ENCODE peak calls at places on chromosomes 11 and 22, in four cellular contexts. One of them, this sample, is unnamed.

GRCh38 chr11:2886191-2886894 is 768 bp upstream of the CDKN1C start:
- DNase-seq in GM12878: no peak
- DNase-seq in HepG2: no peak
- DNase-seq in K562: no peak
- DNase-seq in this sample: no peak

GRCh38 chr22:37492428-37493344 is 6.5 kb upstream of the MFNG start:
- DNase-seq in HepG2: no peak
- DNase-seq in GM12878: no peak
- DNase-seq in K562: peak
- DNase-seq in this sample: peak

GRCh38 chr11:62592216-62592815 is 993 bp upstream of the TUT1 start:
- DNase-seq in HepG2: no peak
- DNase-seq in K562: no peak
- DNase-seq in GM12878: no peak
- DNase-seq in this sample: no peak

GRCh38 chr22:23888615-23889401 is 5.4 kb upstream of the MIF start:
- DNase-seq in HepG2: peak
- DNase-seq in K562: peak
- DNase-seq in GM12878: no peak
- DNase-seq in this sample: peak

GRCh38 chr11:47186076-47186936 is at the start of gene PACSIN3:
- DNase-seq in GM12878: no peak
- DNase-seq in K562: peak
- DNase-seq in HepG2: peak
- DNase-seq in this sample: peak

GRCh38 chr22:38835888-38836301 is 7.9 kb downstream of the NPTXR start:
- DNase-seq in GM12878: no peak
- DNase-seq in HepG2: no peak
- DNase-seq in K562: no peak
- DNase-seq in this sample: no peak

GRCh38 chr11:45599161-45599943 is 66.1 kb downstream of the CHST1 start:
- DNase-seq in HepG2: no peak
- DNase-seq in K562: no peak
- DNase-seq in GM12878: no peak
- DNase-seq in this sample: no peak

GRCh38 chr11:71917646-71918045 is 10.7 kb downstream of the XNDC1N start:
- DNase-seq in K562: no peak
- DNase-seq in HepG2: no peak
- DNase-seq in GM12878: no peak
- DNase-seq in this sample: no peak

GRCh38 chr22:49394116-49394785 is 433.4 kb downstream of the BRD1 start:
- DNase-seq in K562: no peak
- DNase-seq in HepG2: no peak
- DNase-seq in GM12878: no peak
- DNase-seq in this sample: no peak

GRCh38 chr11:122007611-122008071 is 108.4 kb downstream of the BLID start:
- DNase-seq in K562: no peak
- DNase-seq in HepG2: no peak
- DNase-seq in GM12878: no peak
- DNase-seq in this sample: no peak

GRCh38 chr22:20438066-20438677 is 547 bp upstream of the SCARF2 start:
- DNase-seq in GM12878: no peak
- DNase-seq in HepG2: no peak
- DNase-seq in K562: no peak
- DNase-seq in this sample: no peak

GRCh38 chr11:74620537-74620936 is 28.2 kb downstream of the POLD3 start:
- DNase-seq in HepG2: no peak
- DNase-seq in K562: no peak
- DNase-seq in GM12878: no peak
- DNase-seq in this sample: no peak

GRCh38 chr22:27602390-27602789 is 199.2 kb downstream of the MN1 start:
- DNase-seq in GM12878: no peak
- DNase-seq in HepG2: no peak
- DNase-seq in K562: peak
- DNase-seq in this sample: peak

GRCh38 chr11:82012276-82012675 is 721.4 kb downstream of the FAM181B start:
- DNase-seq in K562: no peak
- DNase-seq in GM12878: no peak
- DNase-seq in HepG2: no peak
- DNase-seq in this sample: no peak

GRCh38 chr11:126318642-126319373 is 14.9 kb downstream of the DCPS start:
- DNase-seq in K562: no peak
- DNase-seq in GM12878: peak
- DNase-seq in HepG2: no peak
- DNase-seq in this sample: no peak

GRCh38 chr22:46401370-46401769 is 65.9 kb downstream of the TRMU start:
- DNase-seq in K562: no peak
- DNase-seq in GM12878: no peak
- DNase-seq in HepG2: no peak
- DNase-seq in this sample: no peak

GRCh38 chr11:1397146-1397861 is 7.6 kb downstream of the BRSK2 start:
- DNase-seq in GM12878: no peak
- DNase-seq in K562: no peak
- DNase-seq in HepG2: no peak
- DNase-seq in this sample: no peak

GRCh38 chr22:41308054-41308453 is 6.7 kb downstream of the ZC3H7B start:
- DNase-seq in GM12878: no peak
- DNase-seq in K562: no peak
- DNase-seq in HepG2: no peak
- DNase-seq in this sample: no peak

GRCh38 chr11:73322111-73322985 is 14.3 kb downstream of the ARHGEF17 start:
- DNase-seq in GM12878: no peak
- DNase-seq in HepG2: no peak
- DNase-seq in K562: no peak
- DNase-seq in this sample: no peak

GRCh38 chr11:46410021-46410420 is 18.4 kb upstream of the CHRM4 start:
- DNase-seq in HepG2: no peak
- DNase-seq in K562: no peak
- DNase-seq in GM12878: no peak
- DNase-seq in this sample: peak

GRCh38 chr22:20974336-20974955 is 7.4 kb downstream of the AIFM3 start:
- DNase-seq in HepG2: no peak
- DNase-seq in K562: no peak
- DNase-seq in GM12878: no peak
- DNase-seq in this sample: no peak

GRCh38 chr11:70782401-70782913 is 384.1 kb downstream of the CTTN start:
- DNase-seq in K562: no peak
- DNase-seq in GM12878: no peak
- DNase-seq in HepG2: no peak
- DNase-seq in this sample: no peak

GRCh38 chr22:38298312-38299000 is 18.8 kb downstream of the CSNK1E start:
- DNase-seq in HepG2: no peak
- DNase-seq in GM12878: no peak
- DNase-seq in K562: peak
- DNase-seq in this sample: peak

GRCh38 chr22:46373166-46373565 is 37.7 kb downstream of the TRMU start:
- DNase-seq in GM12878: no peak
- DNase-seq in K562: no peak
- DNase-seq in HepG2: no peak
- DNase-seq in this sample: no peak

GRCh38 chr11:77200351-77200750 is 72.3 kb downstream of the MYO7A start:
- DNase-seq in K562: no peak
- DNase-seq in HepG2: no peak
- DNase-seq in GM12878: no peak
- DNase-seq in this sample: no peak

GRCh38 chr11:31910950-31911576 is 99.9 kb upstream of the PAX6 start:
- DNase-seq in HepG2: no peak
- DNase-seq in GM12878: no peak
- DNase-seq in K562: no peak
- DNase-seq in this sample: no peak

GRCh38 chr11:64441127-64441526 is 82.2 kb downstream of the RPS6KA4 start:
- DNase-seq in GM12878: no peak
- DNase-seq in HepG2: no peak
- DNase-seq in K562: no peak
- DNase-seq in this sample: no peak

GRCh38 chr11:64447717-64448598 is 89.0 kb downstream of the RPS6KA4 start:
- DNase-seq in GM12878: peak
- DNase-seq in HepG2: no peak
- DNase-seq in K562: no peak
- DNase-seq in this sample: no peak

GRCh38 chr11:64445651-64446050 is 86.7 kb downstream of the RPS6KA4 start:
- DNase-seq in K562: no peak
- DNase-seq in GM12878: no peak
- DNase-seq in HepG2: no peak
- DNase-seq in this sample: no peak

GRCh38 chr11:64448599-64449380 is 89.8 kb downstream of the RPS6KA4 start:
- DNase-seq in K562: peak
- DNase-seq in GM12878: no peak
- DNase-seq in HepG2: peak
- DNase-seq in this sample: peak

DNA sequence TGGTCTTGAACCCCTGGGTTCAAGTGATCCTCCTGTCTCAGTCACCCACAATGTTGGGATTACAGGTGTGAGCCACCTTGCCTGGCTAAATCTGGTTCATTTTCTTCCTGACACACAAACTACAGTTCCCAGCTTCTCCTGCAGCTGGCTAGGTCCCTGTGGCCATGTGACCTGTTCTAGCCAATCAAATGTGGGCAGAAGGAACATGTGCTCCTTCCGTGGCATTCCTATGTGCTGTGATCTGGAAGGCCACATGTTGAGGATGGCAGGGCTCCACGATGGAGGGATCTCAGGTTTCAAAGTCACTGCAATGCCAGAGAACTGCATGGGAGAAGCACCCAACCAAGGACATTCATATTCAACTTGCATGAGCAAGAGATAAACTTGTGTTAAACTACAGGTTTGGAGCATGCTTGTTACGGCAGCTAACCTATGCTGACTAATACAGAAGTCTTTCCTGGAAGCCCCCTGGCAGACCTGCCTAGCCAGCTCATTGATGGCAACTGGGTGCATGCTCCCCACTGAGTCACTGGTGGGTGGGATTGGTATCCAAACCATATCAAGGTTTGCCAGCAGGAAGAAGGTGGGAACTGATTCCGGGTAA is 86.0 kb downstream of the RPS6KA4 start:
- DNase-seq in HepG2: no peak
- DNase-seq in GM12878: no peak
- DNase-seq in K562: peak
- DNase-seq in this sample: peak
- TF ChIP-seq SP1 in HepG2: no peak
- TF ChIP-seq SP1 in GM12878: no peak
- TF ChIP-seq SP1 in K562: no peak
- TF ChIP-seq SP1 in this sample: no peak

DNA sequence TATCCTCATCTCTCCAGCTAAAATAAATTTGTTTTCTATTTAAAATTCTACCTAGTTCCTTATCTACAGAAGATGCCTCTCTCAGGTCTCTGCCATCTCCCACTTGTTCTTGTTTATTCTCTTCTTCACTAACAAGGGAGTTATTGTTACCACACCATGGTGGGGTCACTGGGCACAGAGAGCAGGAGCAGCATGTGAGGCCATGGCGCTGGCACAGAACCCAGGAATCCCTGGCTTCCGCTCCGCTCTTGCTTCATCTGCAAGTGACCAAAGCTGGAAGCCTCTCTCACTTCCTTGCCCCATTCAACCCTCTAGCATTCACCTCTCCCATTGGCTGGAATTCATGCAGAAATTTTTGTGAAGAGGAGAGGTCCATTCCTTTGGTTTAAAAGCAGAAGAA is 190.7 kb upstream of the NCAM1 start:
- DNase-seq in GM12878: no peak
- DNase-seq in HepG2: no peak
- DNase-seq in K562: no peak
- DNase-seq in this sample: no peak
- TF ChIP-seq BHLHE40 in GM12878: no peak
- TF ChIP-seq BHLHE40 in HepG2: no peak
- TF ChIP-seq BHLHE40 in K562: no peak
- TF ChIP-seq BHLHE40 in this sample: no peak

DNA sequence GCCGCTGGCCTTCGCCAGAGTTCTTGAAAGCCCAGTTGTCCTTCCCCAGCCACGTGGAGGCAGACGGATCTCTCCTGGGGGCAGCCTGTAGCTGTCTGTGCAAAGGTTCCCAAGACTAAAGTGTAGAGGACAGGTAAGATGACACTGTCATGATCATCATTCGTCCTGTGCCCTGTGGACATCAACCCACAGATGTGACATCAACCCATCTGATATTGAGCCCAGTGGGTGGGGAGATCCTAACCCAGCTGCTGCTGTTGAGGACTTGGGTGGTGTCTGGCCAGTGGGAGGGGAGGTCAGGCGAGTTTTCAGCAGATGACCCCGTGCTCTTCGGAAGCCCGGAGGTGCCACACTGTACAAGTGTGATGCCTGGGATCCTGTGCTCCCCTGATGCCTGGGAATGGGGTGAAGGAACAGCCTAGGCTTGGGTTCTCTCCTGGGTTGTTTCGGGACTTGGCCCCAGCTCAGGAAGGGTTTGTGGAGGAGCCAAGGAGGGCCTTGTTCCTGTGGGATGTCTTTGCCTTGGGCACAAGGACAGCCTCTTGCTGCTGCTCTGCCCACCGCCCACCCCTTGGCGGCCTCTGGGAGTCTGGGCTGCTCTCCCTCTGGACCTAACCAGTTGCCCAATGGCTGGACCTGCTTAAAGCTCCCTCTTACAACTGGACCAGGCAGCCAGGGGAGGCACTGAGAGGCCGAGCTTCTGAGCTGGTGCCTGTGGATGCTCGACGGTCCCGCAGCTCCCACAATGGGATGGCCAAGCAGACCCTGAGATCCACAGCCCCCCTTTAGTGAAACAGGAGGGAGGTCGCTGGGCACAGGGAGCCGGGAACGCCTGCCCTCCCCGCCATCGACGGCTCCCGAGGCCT is 1.0 kb upstream of the GAL start:
- DNase-seq in GM12878: no peak
- DNase-seq in K562: no peak
- DNase-seq in HepG2: no peak
- DNase-seq in this sample: no peak
- TF ChIP-seq SP1 in GM12878: no peak
- TF ChIP-seq SP1 in K562: no peak
- TF ChIP-seq SP1 in HepG2: no peak
- TF ChIP-seq SP1 in this sample: no peak

DNA sequence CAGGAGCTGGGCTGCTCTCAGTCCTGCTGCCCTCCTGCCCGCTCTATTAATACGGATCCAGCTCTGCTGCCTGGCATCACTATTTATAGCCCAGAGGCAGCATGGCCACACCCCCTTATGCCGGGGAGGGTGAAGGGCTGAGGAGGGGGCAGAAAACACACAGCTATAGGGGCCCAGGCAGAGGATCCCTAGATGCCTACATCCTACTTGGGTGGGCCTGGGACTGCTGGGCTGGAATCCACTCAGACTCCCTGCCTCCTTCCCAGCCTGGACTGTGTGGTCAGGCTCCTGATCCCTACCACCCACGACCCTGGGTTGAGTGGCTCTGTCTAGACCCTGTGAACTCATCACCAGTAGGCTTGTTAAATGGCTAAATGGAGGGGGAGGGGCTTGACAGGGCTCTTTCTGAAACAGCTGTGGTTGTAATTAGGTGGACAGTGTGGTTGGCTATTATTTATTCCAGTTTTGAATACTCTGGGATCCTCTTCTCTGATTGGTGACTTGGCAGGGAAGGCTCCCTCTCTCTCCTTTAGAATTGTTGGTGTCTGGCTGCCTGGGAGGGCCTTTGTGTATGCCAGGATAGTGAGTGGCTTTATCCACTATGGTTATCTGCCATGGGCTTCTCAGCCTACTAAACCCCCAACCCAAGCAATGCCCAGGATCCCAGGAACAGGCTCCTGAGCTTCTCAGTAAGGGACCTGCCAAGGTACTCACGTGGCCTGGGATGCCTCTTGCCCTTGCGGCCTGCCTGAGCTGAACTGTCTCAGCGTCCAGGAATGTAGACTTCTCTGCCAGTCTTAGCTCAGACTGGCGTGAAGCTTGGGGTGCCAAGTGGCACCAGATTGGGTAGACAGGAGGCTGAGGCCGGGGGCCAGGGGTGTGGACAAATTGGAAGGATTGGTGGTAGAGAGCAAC is 15.2 kb downstream of the PHLDB1 start:
- DNase-seq in HepG2: no peak
- DNase-seq in K562: no peak
- DNase-seq in GM12878: no peak
- DNase-seq in this sample: no peak
- TF ChIP-seq BHLHE40 in HepG2: no peak
- TF ChIP-seq BHLHE40 in K562: no peak
- TF ChIP-seq BHLHE40 in GM12878: no peak
- TF ChIP-seq BHLHE40 in this sample: no peak

This sample was measured in HEK293T.